ENCODE peak calls at places on chromosome 11, in eight cellular contexts. C, V, K, J, Z, G, L and R are unnamed samples.

GRCh38 chr11:2460540-2461252 is 15.9 kb downstream of the KCNQ1 start:
- DNase-seq in C (peak), J (no peak), V (no peak), G (peak), K (no peak), Z (no peak), L (no peak), R (no peak)

GRCh38 chr11:27701262-27702105 is 1.2 kb upstream of the BDNF start:
- DNase-seq in K (peak), G (no peak), C (no peak), J (no peak), V (peak), Z (no peak), L (no peak), R (peak)

GRCh38 chr11:59753650-59754493 is 1.3 kb upstream of the STX3 start:
- DNase-seq in C (peak), V (peak), L (peak), J (peak), K (peak), Z (peak), G (peak), R (peak)

GRCh38 chr11:122733301-122733686 is 77.8 kb downstream of the UBASH3B start:
- DNase-seq in G (no peak), L (no peak), J (no peak), K (peak), Z (peak), V (no peak), C (no peak), R (no peak)

GRCh38 chr11:119853581-119854360 is 124.8 kb upstream of the NECTIN1 start:
- DNase-seq in L (no peak), K (no peak), J (no peak), G (no peak), Z (no peak), V (no peak), C (no peak), R (no peak)

GRCh38 chr11:57279131-57279530 is 42.1 kb upstream of the APLNR start:
- DNase-seq in L (no peak), Z (no peak), C (no peak), J (no peak), V (no peak), G (no peak), K (peak), R (no peak)

GRCh38 chr11:71499125-71499524 is 27.9 kb upstream of the KRTAP5-7 start:
- DNase-seq in Z (no peak), G (no peak), V (no peak), J (no peak), K (peak), L (no peak), C (no peak), R (no peak)

GRCh38 chr11:123654566-123655081 is at the start of gene SCN3B:
- DNase-seq in Z (peak), K (peak), V (peak), L (peak), C (peak), J (peak), G (peak), R (peak)

GRCh38 chr11:132639986-132640385 is 892.3 kb downstream of the OPCML start:
- DNase-seq in Z (no peak), K (no peak), L (no peak), J (no peak), V (no peak), C (no peak), G (no peak), R (no peak)

GRCh38 chr11:119056397-119056999 is 507 bp downstream of the HYOU1 start:
- DNase-seq in G (peak), L (peak), Z (peak), C (peak), V (peak), J (no peak), K (peak), R (peak)

GRCh38 chr11:6040874-6041273 is 10.3 kb upstream of the OR56A1 start:
- DNase-seq in J (no peak), G (no peak), C (no peak), Z (no peak), L (no peak), V (no peak), K (no peak), R (no peak)

GRCh38 chr11:57566035-57566504 is 1.4 kb downstream of the UBE2L6 start:
- DNase-seq in J (no peak), L (no peak), G (no peak), V (peak), K (peak), Z (no peak), C (peak), R (peak)

GRCh38 chr11:128291835-128292234 is 295.5 kb downstream of the ETS1 start:
- DNase-seq in Z (no peak), G (no peak), L (no peak), J (no peak), K (no peak), C (peak), V (no peak), R (no peak)

GRCh38 chr11:112962854-112963367 is 1.7 kb downstream of the NCAM1 start:
- DNase-seq in K (peak), G (peak), Z (peak), J (no peak), C (no peak), L (peak), V (no peak), R (peak)

GRCh38 chr11:3826721-3827120 is 14.0 kb downstream of the RHOG start:
- DNase-seq in C (no peak), G (no peak), J (no peak), Z (no peak), K (no peak), V (no peak), L (peak), R (no peak)

GRCh38 chr11:33013706-33014105 is 2.0 kb upstream of the DEPDC7 start:
- DNase-seq in K (no peak), V (no peak), G (no peak), C (peak), Z (no peak), J (no peak), L (no peak), R (no peak)

GRCh38 chr11:87422566-87422965 is 384.8 kb downstream of the TMEM135 start:
- DNase-seq in G (no peak), C (no peak), Z (no peak), K (no peak), V (peak), J (no peak), L (no peak), R (no peak)

GRCh38 chr11:10920205-10920604 is 62.4 kb upstream of the ZBED5 start:
- DNase-seq in C (no peak), K (peak), J (no peak), L (no peak), V (no peak), G (no peak), Z (no peak), R (no peak)

GRCh38 chr11:119634301-119634700 is 94.7 kb downstream of the NECTIN1 start:
- DNase-seq in K (no peak), G (no peak), C (no peak), V (no peak), Z (no peak), L (no peak), J (no peak), R (no peak)

GRCh38 chr11:96303067-96303466 is 39.9 kb downstream of the MAML2 start:
- DNase-seq in L (no peak), Z (no peak), G (no peak), K (peak), J (no peak), C (peak), V (no peak), R (peak)

GRCh38 chr11:62832346-62833234 is at the start of gene TEX54:
- DNase-seq in C (peak), G (peak), J (no peak), V (no peak), K (no peak), Z (peak), L (no peak), R (peak)

GRCh38 chr11:63974259-63975143 is at the start of gene COX8A:
- DNase-seq in C (peak), V (peak), K (peak), L (peak), Z (peak), J (peak), G (peak), R (peak)

GRCh38 chr11:104238916-104239315 is 75.0 kb upstream of the PDGFD start:
- DNase-seq in K (no peak), V (no peak), Z (no peak), G (no peak), J (no peak), C (no peak), L (no peak), R (no peak)

GRCh38 chr11:100205926-100206325 is 481.2 kb upstream of the ARHGAP42 start:
- DNase-seq in J (no peak), V (no peak), G (no peak), C (no peak), Z (no peak), L (no peak), K (no peak), R (no peak)

GRCh38 chr11:28757725-28758515 is 649.7 kb downstream of the METTL15 start:
- DNase-seq in G (no peak), K (peak), Z (no peak), C (no peak), V (peak), J (no peak), L (no peak), R (no peak)

GRCh38 chr11:35174666-35175065 is 35.7 kb downstream of the CD44 start:
- DNase-seq in L (no peak), K (peak), G (no peak), Z (no peak), J (no peak), V (no peak), C (no peak), R (no peak)

GRCh38 chr11:46290021-46290420 is 12.6 kb downstream of the CREB3L1 start:
- DNase-seq in G (no peak), Z (no peak), V (no peak), K (no peak), J (no peak), L (no peak), C (no peak), R (no peak)

GRCh38 chr11:81036168-81036870 is 1595.5 kb upstream of the TENM4 start:
- DNase-seq in L (no peak), Z (no peak), J (no peak), C (peak), V (no peak), K (peak), G (no peak), R (peak)

GRCh38 chr11:50070389-50070788 is 37.7 kb downstream of the OR4C45 start:
- DNase-seq in C (no peak), L (no peak), V (no peak), J (no peak), K (no peak), G (no peak), Z (no peak), R (no peak)

GRCh38 chr11:56885182-56885581 is 103.5 kb upstream of the OR5AK2 start:
- DNase-seq in K (no peak), V (peak), Z (no peak), C (peak), L (no peak), G (no peak), J (no peak), R (peak)

GRCh38 chr11:84398017-84398626 is 1112.0 kb upstream of the CCDC90B start:
- DNase-seq in G (no peak), V (no peak), C (no peak), L (no peak), J (no peak), K (peak), Z (no peak), R (peak)

GRCh38 chr11:6362868-6363678 is 27.2 kb upstream of the SMPD1 start:
- DNase-seq in K (peak), L (peak), C (peak), Z (peak), V (peak), J (peak), G (peak), R (peak)

GRCh38 chr11:13183094-13183825 is 94.3 kb upstream of the BMAL1 start:
- DNase-seq in C (peak), V (peak), K (peak), L (no peak), J (no peak), G (no peak), Z (no peak), R (peak)

GRCh38 chr11:15519124-15519791 is 404.5 kb downstream of the INSC start:
- DNase-seq in Z (no peak), L (no peak), K (no peak), V (no peak), G (no peak), C (no peak), J (no peak), R (no peak)

GRCh38 chr11:69916806-69917387 is 97.7 kb upstream of the FGF3 start:
- DNase-seq in C (no peak), J (no peak), G (no peak), K (no peak), L (no peak), Z (peak), V (no peak), R (no peak)

GRCh38 chr11:69917529-69917928 is 98.3 kb upstream of the FGF3 start:
- DNase-seq in V (no peak), Z (no peak), L (no peak), G (no peak), C (no peak), K (no peak), J (no peak), R (no peak)

GRCh38 chr11:69914286-69915150 is 95.3 kb upstream of the FGF3 start:
- DNase-seq in J (no peak), V (peak), C (no peak), Z (peak), K (no peak), G (peak), L (no peak), R (no peak)

GRCh38 chr11:69915151-69915500 is 95.9 kb upstream of the FGF3 start:
- DNase-seq in Z (no peak), C (no peak), K (no peak), G (no peak), L (no peak), J (no peak), V (no peak), R (no peak)

DNA sequence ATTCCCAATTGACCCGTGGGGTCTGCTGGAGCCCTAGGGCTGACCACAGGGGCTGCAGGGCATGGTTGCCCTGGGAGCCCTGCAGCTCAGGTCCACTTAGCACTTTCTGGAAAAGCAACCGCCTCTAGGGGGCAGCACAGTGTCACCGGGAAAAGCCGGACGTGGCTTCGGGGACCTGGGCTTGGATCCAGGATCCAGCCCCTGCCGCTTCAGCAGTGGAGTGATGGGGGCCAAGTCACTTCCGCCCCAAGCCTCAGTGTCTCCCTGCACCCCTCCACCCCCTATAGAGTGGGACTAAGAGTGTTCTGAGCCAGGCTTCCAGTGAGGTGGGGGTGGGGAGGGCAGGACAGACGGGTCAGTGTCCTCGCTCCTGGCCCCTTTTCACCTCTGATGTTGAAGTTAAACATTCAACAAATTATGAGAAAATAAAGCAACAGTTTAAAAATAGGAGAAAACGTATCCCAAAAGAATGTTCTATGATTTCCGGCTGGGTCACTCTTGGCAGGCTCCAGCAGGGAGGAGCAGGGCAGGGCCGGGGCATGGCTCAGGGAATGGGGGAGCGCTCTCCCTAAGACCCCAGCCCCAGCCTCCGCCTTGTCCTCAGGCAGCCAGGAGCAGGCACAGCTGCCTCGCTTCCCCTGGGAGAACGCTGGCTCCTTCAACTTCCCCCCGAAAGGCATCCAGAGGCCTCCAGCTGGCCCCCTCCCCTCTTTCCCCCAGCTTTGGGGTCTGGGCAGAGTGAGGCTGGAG is 96.5 kb upstream of the FGF3 start:
- DNase-seq in K (peak), Z (peak), V (peak), L (peak), C (peak), G (peak), J (peak), R (peak)
- H3K27ac ChIP-seq in K (no peak), Z (peak), V (peak), L (no peak), C (peak), G (peak), J (no peak), R (peak)

GRCh38 chr11:73147771-73148681 is 5.9 kb upstream of the FCHSD2 start:
- DNase-seq in L (no peak), J (no peak), K (no peak), C (no peak), V (no peak), G (peak), Z (peak), R (no peak)
- H3K27ac ChIP-seq in L (no peak), J (no peak), K (peak), C (no peak), V (no peak), G (peak), Z (peak), R (no peak)

GRCh38 chr11:43988040-43988793 is 45.8 kb downstream of the C11orf96 start:
- DNase-seq in L (no peak), G (no peak), J (no peak), Z (no peak), K (peak), C (no peak), V (no peak), R (no peak)

GRCh38 chr11:43986327-43986726 is 43.9 kb downstream of the C11orf96 start:
- DNase-seq in V (no peak), G (no peak), C (no peak), J (no peak), L (no peak), Z (no peak), K (no peak), R (no peak)

GRCh38 chr11:43989162-43989961 is 46.9 kb downstream of the C11orf96 start:
- DNase-seq in L (peak), Z (peak), C (no peak), J (no peak), K (peak), V (no peak), G (peak), R (no peak)

GRCh38 chr11:43986881-43987280 is 44.4 kb downstream of the C11orf96 start:
- DNase-seq in L (no peak), G (no peak), V (no peak), C (no peak), Z (no peak), K (no peak), J (no peak), R (no peak)

DNA sequence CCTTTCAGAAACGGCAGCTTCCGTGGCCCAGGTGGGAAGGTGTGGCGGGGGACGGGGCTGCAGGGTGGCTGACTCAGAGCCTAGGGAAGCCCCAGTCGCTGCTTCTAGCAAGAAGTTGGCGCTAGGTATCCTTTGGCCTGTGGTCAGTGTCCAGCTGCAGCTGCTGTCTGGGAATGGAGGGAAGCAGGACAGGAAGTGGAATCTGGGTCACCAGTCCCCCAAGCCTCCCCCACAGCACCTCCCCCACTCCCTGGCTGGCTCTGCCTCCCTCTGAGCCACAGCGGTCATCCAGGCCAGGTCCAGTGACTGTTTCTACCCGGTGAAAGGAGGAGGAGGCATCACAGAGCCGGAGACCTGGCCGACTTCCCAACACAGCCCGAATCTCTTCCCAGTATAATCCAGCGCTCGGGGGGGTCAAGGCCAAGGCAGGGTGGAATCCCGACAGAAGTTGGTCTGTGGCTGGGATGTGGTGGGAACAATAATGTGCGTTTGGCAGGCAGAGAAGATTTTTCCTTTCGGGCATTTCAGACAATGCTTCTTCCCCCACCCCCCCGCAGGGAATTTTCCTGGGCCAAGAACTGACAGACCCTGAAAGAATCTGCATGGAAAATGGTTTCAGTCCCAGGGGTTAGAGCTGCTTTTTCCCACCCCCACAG is 45.1 kb downstream of the C11orf96 start:
- DNase-seq in L (peak), K (peak), G (peak), J (no peak), V (peak), C (peak), Z (peak), R (peak)
- H3K27ac ChIP-seq in L (no peak), K (no peak), G (peak), J (no peak), V (no peak), C (peak), Z (peak), R (peak)

GRCh38 chr11:37503411-37504065 is 905.5 kb upstream of the RAG2 start:
- DNase-seq in Z (no peak), K (no peak), V (no peak), L (no peak), G (no peak), J (no peak), C (no peak), R (no peak)

GRCh38 chr11:37506516-37506915 is 908.5 kb upstream of the RAG2 start:
- DNase-seq in Z (no peak), K (no peak), L (no peak), C (no peak), J (no peak), G (no peak), V (no peak), R (peak)

GRCh38 chr11:37504066-37504611 is 906.1 kb upstream of the RAG2 start:
- DNase-seq in C (peak), V (peak), J (no peak), K (peak), G (no peak), L (no peak), Z (no peak), R (peak)

GRCh38 chr11:37505406-37505805 is 907.4 kb upstream of the RAG2 start:
- DNase-seq in Z (no peak), K (no peak), V (peak), J (no peak), G (no peak), L (no peak), C (peak), R (no peak)

DNA sequence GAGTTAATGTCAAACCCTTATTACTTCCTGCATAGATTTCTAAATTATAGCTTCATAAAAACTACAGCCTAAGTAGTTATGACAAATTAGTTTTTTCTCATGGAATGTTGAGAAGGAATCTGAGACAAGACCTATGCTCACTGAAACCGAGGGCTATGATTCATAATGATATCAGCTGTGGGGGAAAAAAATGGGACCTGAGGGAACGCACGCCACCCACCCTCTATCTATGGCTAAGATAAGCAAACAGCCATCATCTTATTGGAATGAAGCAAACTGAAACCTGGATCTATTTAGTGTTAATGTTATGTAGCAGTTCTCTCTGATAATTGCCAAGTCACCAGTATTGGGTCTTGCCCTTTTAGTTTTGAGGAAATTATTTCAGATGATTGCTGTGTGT is 906.9 kb upstream of the RAG2 start:
- DNase-seq in J (no peak), Z (no peak), V (peak), G (no peak), K (peak), C (peak), L (no peak), R (peak)
- H3K27ac ChIP-seq in J (no peak), Z (no peak), V (peak), G (no peak), K (peak), C (no peak), L (no peak), R (peak)

DNA sequence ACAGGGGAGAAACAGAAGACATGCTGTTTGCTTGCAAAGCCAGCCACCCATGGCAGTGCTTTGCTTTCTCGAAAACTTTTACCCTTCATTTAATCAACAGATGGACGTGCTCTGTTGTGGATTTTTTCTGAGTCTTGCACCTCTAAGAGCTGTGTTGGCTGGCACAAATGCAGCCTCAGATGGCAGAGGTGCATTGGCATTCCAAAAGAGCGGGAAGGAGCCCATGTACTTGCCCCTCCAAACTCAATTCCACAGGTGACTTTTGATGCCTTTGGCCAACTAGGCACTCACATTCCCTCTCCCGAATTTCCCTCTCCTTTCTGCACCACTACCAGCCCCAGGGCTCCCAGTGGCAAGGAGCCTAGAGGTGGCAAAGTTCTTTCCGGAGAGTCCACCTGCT is 1.2 kb downstream of the KIRREL3 start:
- DNase-seq in Z (no peak), C (no peak), V (no peak), G (no peak), J (no peak), K (no peak), L (no peak), R (no peak)
- H3K27ac ChIP-seq in Z (no peak), C (no peak), V (no peak), G (no peak), J (no peak), K (no peak), L (peak), R (no peak)